ENCODE peak calls at places on chromosomes 1 and 21, in seven cellular contexts. X is GM12891, R is H1, W is GM12892, L is SK-N-SH, Z is K562, E is GM12878. G is an unnamed sample.

GRCh38 chr1:45929257-45929687 is 125.9 kb downstream of the MAST2 start:
- DNase-seq in X (no peak), R (no peak), W (no peak), L (no peak), Z (peak; percentile 54), E (no peak), G (peak; percentile 26)

GRCh38 chr1:41713557-41714327 is 205.0 kb downstream of the HIVEP3 start:
- DNase-seq in X (no peak), R (no peak), W (no peak), L (peak; percentile 74), Z (no peak), E (no peak), G (no peak)

GRCh38 chr1:103447471-103447870 is 78.0 kb upstream of the RNPC3 start:
- DNase-seq in X (no peak), R (no peak), W (no peak), L (no peak), Z (no peak), E (no peak), G (no peak)

GRCh38 chr1:184390889-184391288 is 4.1 kb downstream of the C1orf21 start:
- DNase-seq in X (no peak), R (no peak), W (no peak), L (no peak), Z (no peak), E (no peak), G (no peak)

GRCh38 chr21:45949928-45950739 is 31.4 kb upstream of the COL6A1 start:
- DNase-seq in X (no peak), R (no peak), W (no peak), L (peak; percentile 23), Z (no peak), E (no peak), G (no peak)

GRCh38 chr1:147389532-147390184 is 147.2 kb downstream of the CHD1L start:
- DNase-seq in X (peak; percentile 32), R (peak; percentile 62), W (peak; percentile 12), L (peak; percentile 60), Z (peak; percentile 61), E (no peak), G (peak; percentile 46)

GRCh38 chr1:54965624-54966340 is 14.6 kb upstream of the TMEM61 start:
- DNase-seq in X (no peak), R (no peak), W (no peak), L (no peak), Z (peak; percentile 43), E (peak; percentile 60), G (no peak)

GRCh38 chr1:63968663-63969460 is 195.0 kb downstream of the ROR1 start:
- DNase-seq in X (no peak), R (no peak), W (no peak), L (no peak), Z (no peak), E (no peak), G (no peak)

GRCh38 chr1:219781491-219781890 is 146.9 kb downstream of the SLC30A10 start:
- DNase-seq in X (no peak), R (no peak), W (no peak), L (no peak), Z (no peak), E (no peak), G (no peak)

GRCh38 chr1:168405931-168406330 is 125.3 kb downstream of the TBX19 start:
- DNase-seq in X (no peak), R (no peak), W (no peak), L (no peak), Z (no peak), E (no peak), G (no peak)

GRCh38 chr1:108561731-108562326 is 1.9 kb downstream of the EEIG2 start:
- DNase-seq in X (peak; percentile 31), R (peak; percentile 77), W (peak; percentile 38), L (peak; percentile 56), Z (peak; percentile 71), E (no peak), G (peak; percentile 66)

GRCh38 chr1:84836145-84836544 is 56.9 kb downstream of the LPAR3 start:
- DNase-seq in X (no peak), R (no peak), W (no peak), L (no peak), Z (no peak), E (no peak), G (no peak)

GRCh38 chr1:194755241-194755953 is 1569.0 kb upstream of the B3GALT2 start:
- DNase-seq in X (no peak), R (no peak), W (no peak), L (no peak), Z (no peak), E (no peak), G (no peak)

GRCh38 chr1:153793973-153794615 is 18.9 kb downstream of the SLC27A3 start:
- DNase-seq in X (no peak), R (peak; percentile 52), W (no peak), L (no peak), Z (no peak), E (no peak), G (no peak)

GRCh38 chr1:55209247-55209646 is 5.9 kb downstream of the USP24 start:
- DNase-seq in X (no peak), R (no peak), W (no peak), L (peak; percentile 28), Z (peak; percentile 43), E (no peak), G (no peak)

GRCh38 chr1:112904071-112904830 is 51.7 kb downstream of the SLC16A1 start:
- DNase-seq in X (no peak), R (peak; percentile 44), W (no peak), L (no peak), Z (peak; percentile 72), E (no peak), G (no peak)

GRCh38 chr1:1782399-1783221 is 4.3 kb upstream of the NADK start:
- DNase-seq in X (no peak), R (peak; percentile 79), W (no peak), L (no peak), Z (peak; percentile 72), E (no peak), G (peak; percentile 57)

GRCh38 chr21:42744520-42745445 is 91.4 kb downstream of the PDE9A start:
- DNase-seq in X (no peak), R (no peak), W (no peak), L (no peak), Z (no peak), E (no peak), G (no peak)

GRCh38 chr1:209387271-209387968 is 196.1 kb upstream of the CAMK1G start:
- DNase-seq in X (no peak), R (no peak), W (no peak), L (no peak), Z (no peak), E (no peak), G (no peak)

GRCh38 chr1:209387969-209388329 is 195.6 kb upstream of the CAMK1G start:
- DNase-seq in X (no peak), R (no peak), W (no peak), L (no peak), Z (no peak), E (no peak), G (no peak)

GRCh38 chr1:209390764-209391163 is 192.8 kb upstream of the CAMK1G start:
- DNase-seq in X (no peak), R (no peak), W (no peak), L (no peak), Z (no peak), E (no peak), G (no peak)

GRCh38 chr1:209388358-209388757 is 195.2 kb upstream of the CAMK1G start:
- DNase-seq in X (no peak), R (no peak), W (no peak), L (no peak), Z (no peak), E (no peak), G (no peak)

DNA sequence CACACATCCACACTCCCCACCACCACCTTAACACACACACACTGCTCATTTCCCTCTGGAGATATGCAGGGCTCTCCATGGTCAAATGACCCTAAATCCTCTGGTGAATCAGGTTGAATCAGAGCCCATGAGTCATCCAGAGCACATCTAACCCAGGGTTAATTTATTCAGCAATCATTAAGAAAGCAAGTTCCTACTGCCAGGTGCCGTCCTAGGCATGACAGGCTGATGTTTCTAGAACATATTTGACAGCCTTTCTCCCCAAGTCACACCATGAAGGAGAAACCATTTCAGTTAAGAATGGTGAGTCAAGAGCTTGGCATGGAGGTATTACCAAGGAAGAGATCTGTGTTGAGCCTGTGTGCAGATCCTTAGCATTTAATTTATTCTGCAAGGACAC is 194.3 kb upstream of the CAMK1G start:
- DNase-seq in X (no peak), R (no peak), W (no peak), L (no peak), Z (no peak), E (no peak), G (no peak)
- TF ChIP-seq TAF1 in X (no peak), R (no peak), W (no peak), L (no peak), Z (no peak), E (no peak), G (no peak)

GRCh38 chr1:56799605-56800398 is 19.4 kb downstream of the FYB2 start:
- DNase-seq in X (no peak), R (no peak), W (no peak), L (no peak), Z (no peak), E (no peak), G (no peak)

GRCh38 chr1:56798053-56798471 is 21.1 kb downstream of the FYB2 start:
- DNase-seq in X (no peak), R (no peak), W (no peak), L (no peak), Z (no peak), E (no peak), G (no peak)

GRCh38 chr1:56795864-56796263 is 23.3 kb downstream of the FYB2 start:
- DNase-seq in X (no peak), R (no peak), W (no peak), L (no peak), Z (no peak), E (no peak), G (no peak)

GRCh38 chr1:56797079-56797685 is 22.0 kb downstream of the FYB2 start:
- DNase-seq in X (no peak), R (no peak), W (no peak), L (no peak), Z (no peak), E (no peak), G (no peak)
- TF ChIP-seq POLR2AphosphoS5 in X (no peak), R (no peak), W (no peak), L (no peak), Z (no peak), E (no peak), G (no peak)

GRCh38 chr1:218466341-218467010 is 121.3 kb downstream of the TGFB2 start:
- DNase-seq in X (no peak), R (no peak), W (no peak), L (no peak), Z (no peak), E (no peak), G (no peak)
- TF ChIP-seq TAF1 in X (no peak), R (no peak), W (no peak), L (no peak), Z (no peak), E (no peak), G (no peak)

GRCh38 chr1:10978719-10979118 is 33.7 kb upstream of the TARDBP start:
- DNase-seq in X (no peak), R (no peak), W (no peak), L (no peak), Z (no peak), E (no peak), G (no peak)

GRCh38 chr1:10979483-10979920 is 33.0 kb upstream of the TARDBP start:
- DNase-seq in X (no peak), R (no peak), W (no peak), L (no peak), Z (no peak), E (no peak), G (peak; percentile 85)

GRCh38 chr1:10980841-10981727 is 31.4 kb upstream of the TARDBP start:
- DNase-seq in X (no peak), R (no peak), W (no peak), L (no peak), Z (no peak), E (no peak), G (no peak)

GRCh38 chr1:10975567-10976326 is 36.7 kb upstream of the TARDBP start:
- DNase-seq in X (no peak), R (no peak), W (no peak), L (peak; percentile 74), Z (no peak), E (no peak), G (peak; percentile 48)

GRCh38 chr1:10980094-10980577 is 32.3 kb upstream of the TARDBP start:
- DNase-seq in X (no peak), R (peak; percentile 85), W (no peak), L (no peak), Z (no peak), E (no peak), G (peak; percentile 64)
- TF ChIP-seq POLR2AphosphoS5 in X (no peak), R (no peak), W (no peak), L (no peak), Z (no peak), E (no peak), G (no peak)

G was measured in HepG2.